ENCODE peak calls at places on chromosomes 2 and 18, in ten cellular contexts. O, Y, D, V, A, K, B, F, I and J are unnamed samples.

GRCh38 chr2:132929786-132930185 is 259.8 kb upstream of the LYPD1 start:
- DNase-seq in V (no peak), Y (no peak), B (no peak), K (no peak), O (no peak), I (no peak), A (no peak), D (no peak), F (peak; percentile 37), J (no peak)

GRCh38 chr2:127173073-127173472 is 47.0 kb downstream of the CYP27C1 start:
- DNase-seq in K (no peak), F (peak; percentile 94), A (peak; percentile 24), D (no peak), V (peak; percentile 97), I (peak; percentile 97), O (no peak), B (peak; percentile 87), Y (peak; percentile 34), J (no peak)

GRCh38 chr2:54262015-54262765 is 6.2 kb upstream of the TSPYL6 start:
- DNase-seq in A (no peak), F (no peak), Y (no peak), O (no peak), B (no peak), V (peak; percentile 34), I (no peak), K (no peak), D (no peak), J (no peak)

GRCh38 chr2:46770622-46771021 is 145.0 kb downstream of the MCFD2 start:
- DNase-seq in Y (no peak), D (no peak), A (no peak), I (peak; percentile 88), F (no peak), K (no peak), V (peak; percentile 66), B (peak; percentile 66), O (no peak), J (no peak)

GRCh38 chr2:134218928-134219707 is 34.8 kb upstream of the MGAT5 start:
- DNase-seq in K (no peak), Y (no peak), B (no peak), F (peak; percentile 40), O (peak; percentile 18), D (no peak), V (no peak), A (no peak), I (no peak), J (no peak)

GRCh38 chr2:241655516-241656189 is 18.2 kb downstream of the ATG4B start:
- DNase-seq in Y (no peak), I (no peak), D (no peak), O (no peak), K (no peak), F (no peak), B (no peak), A (no peak), V (no peak), J (no peak)

GRCh38 chr2:190250421-190250820 is 69.2 kb downstream of the HIBCH start:
- DNase-seq in D (no peak), V (no peak), I (no peak), Y (no peak), B (no peak), O (no peak), A (no peak), K (no peak), F (no peak), J (peak; percentile 3)

GRCh38 chr18:35432565-35433001 is 55.4 kb upstream of the ZNF396 start:
- DNase-seq in V (no peak), F (no peak), K (no peak), A (no peak), D (no peak), B (no peak), I (peak; percentile 83), Y (no peak), O (no peak), J (no peak)

GRCh38 chr18:51091270-51091669 is 61.3 kb downstream of the SMAD4 start:
- DNase-seq in I (peak; percentile 24), D (no peak), Y (no peak), K (no peak), A (no peak), V (no peak), O (no peak), F (peak; percentile 27), B (no peak), J (no peak)

GRCh38 chr18:51088410-51088809 is 58.4 kb downstream of the SMAD4 start:
- DNase-seq in I (no peak), D (no peak), B (no peak), Y (no peak), V (no peak), O (no peak), A (no peak), F (no peak), K (no peak), J (no peak)

GRCh38 chr18:51097046-51097822 is 67.2 kb downstream of the SMAD4 start:
- DNase-seq in F (no peak), O (no peak), V (no peak), B (no peak), D (no peak), K (no peak), Y (no peak), I (no peak), A (no peak), J (no peak)

GRCh38 chr18:51089691-51090090 is 59.7 kb downstream of the SMAD4 start:
- DNase-seq in B (no peak), Y (no peak), D (no peak), V (no peak), A (no peak), K (no peak), I (peak; percentile 13), F (no peak), O (no peak), J (no peak)

DNA sequence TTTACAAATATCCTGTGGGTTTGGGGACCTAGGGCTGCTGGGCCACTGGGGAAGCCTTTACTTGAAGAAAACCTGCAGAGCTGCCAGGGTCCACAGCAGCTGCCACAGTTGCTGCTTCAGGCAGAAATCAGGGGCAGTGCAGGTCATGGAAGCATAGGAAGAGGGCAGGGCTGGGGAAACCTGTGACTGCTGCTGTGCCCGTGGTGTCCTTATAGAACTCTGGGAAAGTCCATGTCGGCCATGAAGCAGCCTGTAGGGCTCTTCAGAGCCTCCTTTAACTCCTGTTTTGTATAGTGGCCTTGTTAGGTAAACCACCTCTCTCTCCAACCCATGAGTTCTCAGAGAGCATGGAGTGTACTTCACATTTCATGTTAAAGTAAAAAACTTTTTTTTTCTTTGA is 62.1 kb downstream of the SMAD4 start:
- DNase-seq in D (no peak), I (no peak), B (no peak), K (no peak), V (no peak), Y (no peak), O (no peak), A (no peak), F (no peak), J (no peak)
- TF ChIP-seq CTCF in D (no peak), I (no peak), B (no peak), K (no peak), V (no peak), Y (no peak), O (no peak), A (no peak), F (no peak), J (no peak)

GRCh38 chr2:158967731-158968395 is 577 bp upstream of the TANC1 start:
- DNase-seq in B (peak; percentile 63), F (peak; percentile 37), K (peak; percentile 20), D (peak; percentile 40), I (peak; percentile 81), Y (peak; percentile 52), V (peak; percentile 65), O (no peak), A (peak; percentile 69), J (peak; percentile 55)
- TF ChIP-seq CTCF in B (no peak), F (no peak), K (no peak), D (no peak), I (no peak), Y (peak; percentile 3), V (no peak), O (no peak), A (no peak), J (no peak)

DNA sequence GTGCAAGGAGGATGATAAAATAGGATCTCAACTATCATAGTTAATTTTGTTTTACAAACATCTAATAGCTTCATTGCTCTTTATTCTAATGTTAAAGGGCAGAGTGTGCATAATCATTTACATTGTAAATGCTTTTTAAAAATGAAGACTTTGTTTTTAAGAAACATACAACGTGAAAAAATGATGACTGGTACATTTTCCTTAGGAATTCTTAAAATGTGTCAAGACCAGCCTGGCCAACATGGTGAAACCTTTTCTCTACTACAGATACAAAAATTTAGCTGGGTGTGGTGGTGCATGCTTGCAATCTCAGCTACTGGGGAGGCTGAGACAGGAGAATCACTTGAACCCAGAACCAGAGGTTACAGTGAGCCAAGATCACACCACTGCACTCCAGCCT is 179.0 kb downstream of the PDE1A start:
- DNase-seq in Y (no peak), V (no peak), D (no peak), O (no peak), K (no peak), F (no peak), I (no peak), A (no peak), B (no peak), J (no peak)
- TF ChIP-seq CTCF in Y (no peak), V (no peak), D (no peak), O (no peak), K (no peak), F (no peak), I (no peak), A (no peak), B (no peak), J (no peak)

GRCh38 chr2:86311879-86312278 is 25.5 kb downstream of the REEP1 start:
- DNase-seq in I (no peak), V (no peak), O (no peak), A (no peak), K (no peak), F (no peak), Y (no peak), D (no peak), B (no peak), J (no peak)

GRCh38 chr2:86308356-86308755 is 29.1 kb downstream of the REEP1 start:
- DNase-seq in B (no peak), O (no peak), F (no peak), I (no peak), A (no peak), K (no peak), Y (no peak), V (no peak), D (no peak), J (no peak)

GRCh38 chr2:86308984-86309695 is 28.3 kb downstream of the REEP1 start:
- DNase-seq in D (no peak), A (no peak), O (no peak), K (no peak), F (no peak), B (no peak), Y (no peak), I (no peak), V (no peak), J (no peak)

GRCh38 chr2:86307431-86307830 is 30.0 kb downstream of the REEP1 start:
- DNase-seq in O (no peak), K (no peak), I (no peak), A (no peak), Y (no peak), D (no peak), V (no peak), F (no peak), B (no peak), J (no peak)

DNA sequence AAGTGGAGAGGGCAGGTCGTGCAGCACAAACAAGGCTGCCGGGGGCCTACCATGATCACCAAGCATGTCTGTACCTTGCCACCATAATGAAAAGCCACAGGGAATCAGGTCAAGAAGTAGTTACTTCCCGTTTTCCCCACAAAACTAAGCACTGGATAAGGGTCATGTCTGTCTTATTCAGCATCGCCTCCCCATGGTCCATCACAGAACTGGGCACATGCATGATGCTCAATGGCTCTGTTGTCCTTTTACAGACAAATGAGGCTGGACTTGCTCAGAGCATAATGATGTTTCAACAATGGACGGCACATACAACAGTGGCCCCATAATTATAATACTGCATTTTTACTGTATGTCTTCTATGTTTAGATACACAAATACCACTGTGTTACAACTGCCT is 27.5 kb downstream of the REEP1 start:
- DNase-seq in K (no peak), A (no peak), D (no peak), I (no peak), V (no peak), O (no peak), F (no peak), Y (no peak), B (no peak), J (no peak)
- TF ChIP-seq CTCF in K (no peak), A (no peak), D (no peak), I (no peak), V (no peak), O (no peak), F (no peak), Y (no peak), B (no peak), J (no peak)